ENCODE peak calls at places on chromosomes 11 and 22, in seven cellular contexts. W is AG09309, M is A549, U is breast epithelium, H is HFFc6, K is GDM1, L is Peyer's patch. O is an unnamed sample.

GRCh38 chr22:42841444-42841843 is 15.6 kb downstream of the ARFGAP3 start:
- DNase-seq in M (no peak), U (no peak), K (no peak), L (no peak), W (no peak), H (peak), O (no peak)

GRCh38 chr22:23376256-23376655 is 195.9 kb downstream of the BCR start:
- DNase-seq in M (peak), H (peak), K (no peak), W (no peak), L (peak), U (no peak), O (peak)

GRCh38 chr11:65194564-65194963 is 12.8 kb downstream of the CAPN1 start:
- DNase-seq in W (no peak), M (no peak), K (no peak), H (no peak), L (no peak), U (no peak), O (no peak)

GRCh38 chr22:29213481-29213880 is 7.8 kb downstream of the EMID1 start:
- DNase-seq in K (no peak), W (no peak), L (no peak), M (no peak), H (no peak), U (no peak), O (no peak)

GRCh38 chr22:17964153-17964552 is 60.2 kb downstream of the MICAL3 start:
- DNase-seq in L (no peak), W (no peak), U (no peak), K (no peak), M (no peak), H (no peak), O (no peak)

GRCh38 chr11:12319734-12320387 is 57.5 kb upstream of the PARVA start:
- DNase-seq in W (no peak), U (no peak), M (no peak), H (no peak), L (no peak), K (no peak), O (no peak)

GRCh38 chr11:128695539-128696221 is 1.8 kb downstream of the FLI1 start:
- DNase-seq in M (no peak), K (peak), H (no peak), U (no peak), W (no peak), L (no peak), O (no peak)

GRCh38 chr11:110345756-110346155 is 49.3 kb upstream of the RDX start:
- DNase-seq in M (no peak), W (no peak), K (no peak), U (no peak), L (no peak), H (no peak), O (no peak)

GRCh38 chr22:29879738-29880137 is 3.2 kb upstream of the MTMR3 start:
- DNase-seq in M (peak), U (no peak), L (no peak), H (no peak), K (no peak), W (no peak), O (no peak)

GRCh38 chr11:61264795-61265194 is 23.8 kb downstream of the PGA5 start:
- DNase-seq in W (no peak), H (no peak), K (no peak), M (no peak), L (peak), U (no peak), O (no peak)

GRCh38 chr11:69325446-69325845 is 31.5 kb downstream of the MYEOV start:
- DNase-seq in K (no peak), W (no peak), M (no peak), U (no peak), L (no peak), H (no peak), O (no peak)

GRCh38 chr11:75563978-75564552 is 2.0 kb downstream of the SERPINH1 start:
- DNase-seq in K (no peak), M (no peak), H (peak), U (no peak), L (no peak), W (no peak), O (peak)